ENCODE peak calls at places on chromosome 17, in ten cellular contexts. One of them, this sample, is unnamed.

GRCh38 chr17:17446666-17447155 is 30.1 kb upstream of the MED9 start:
- DNase-seq in PC-9: peak; percentile 50
- DNase-seq in Caco-2: no peak
- DNase-seq in activated effector memory CD4-positive, alpha-beta T cell treated with Interleukin-2 at 50 U/mL for 16 hours: no peak
- DNase-seq in posterior cingulate gyrus: no peak
- DNase-seq in cardiac fibroblast: no peak
- DNase-seq in activated naive CD8-positive, alpha-beta T cell treated with anti-CD3 and anti-CD28 coated beads for 36 hours: no peak
- DNase-seq in SIG-M5: no peak
- DNase-seq in colonic mucosa: no peak
- DNase-seq in stimulated activated CD4-positive, alpha-beta T cell treated with anti-CD3 and anti-CD28 coated beads, Interleukin-2, amount 100 ng/mL, for 48 hours: no peak
- DNase-seq in this sample: peak; percentile 69

GRCh38 chr17:59618894-59619312 is 792 bp upstream of the CLTC start:
- DNase-seq in activated naive CD8-positive, alpha-beta T cell treated with anti-CD3 and anti-CD28 coated beads for 36 hours: no peak
- DNase-seq in SIG-M5: no peak
- DNase-seq in colonic mucosa: peak; percentile 91
- DNase-seq in Caco-2: peak; percentile 91
- DNase-seq in PC-9: no peak
- DNase-seq in stimulated activated CD4-positive, alpha-beta T cell treated with anti-CD3 and anti-CD28 coated beads, Interleukin-2, amount 100 ng/mL, for 48 hours: no peak
- DNase-seq in cardiac fibroblast: peak; percentile 96
- DNase-seq in posterior cingulate gyrus: no peak
- DNase-seq in activated effector memory CD4-positive, alpha-beta T cell treated with Interleukin-2 at 50 U/mL for 16 hours: no peak
- DNase-seq in this sample: no peak

GRCh38 chr17:65198653-65199382 is 61.6 kb downstream of the RGS9 start:
- DNase-seq in SIG-M5: no peak
- DNase-seq in activated naive CD8-positive, alpha-beta T cell treated with anti-CD3 and anti-CD28 coated beads for 36 hours: no peak
- DNase-seq in cardiac fibroblast: peak; percentile 78
- DNase-seq in posterior cingulate gyrus: no peak
- DNase-seq in colonic mucosa: no peak
- DNase-seq in PC-9: peak; percentile 27
- DNase-seq in Caco-2: no peak
- DNase-seq in stimulated activated CD4-positive, alpha-beta T cell treated with anti-CD3 and anti-CD28 coated beads, Interleukin-2, amount 100 ng/mL, for 48 hours: no peak
- DNase-seq in activated effector memory CD4-positive, alpha-beta T cell treated with Interleukin-2 at 50 U/mL for 16 hours: no peak
- DNase-seq in this sample: peak; percentile 46

GRCh38 chr17:76726766-76727718 is at the start of gene METTL23:
- DNase-seq in SIG-M5: no peak
- DNase-seq in activated naive CD8-positive, alpha-beta T cell treated with anti-CD3 and anti-CD28 coated beads for 36 hours: peak; percentile 84
- DNase-seq in cardiac fibroblast: peak; percentile 85
- DNase-seq in Caco-2: peak; percentile 83
- DNase-seq in stimulated activated CD4-positive, alpha-beta T cell treated with anti-CD3 and anti-CD28 coated beads, Interleukin-2, amount 100 ng/mL, for 48 hours: peak; percentile 71
- DNase-seq in posterior cingulate gyrus: peak; percentile 65
- DNase-seq in PC-9: peak; percentile 70
- DNase-seq in colonic mucosa: peak; percentile 87
- DNase-seq in activated effector memory CD4-positive, alpha-beta T cell treated with Interleukin-2 at 50 U/mL for 16 hours: peak; percentile 75
- DNase-seq in this sample: peak; percentile 87

GRCh38 chr17:50662632-50663225 is 28.0 kb downstream of the ABCC3 start:
- DNase-seq in activated effector memory CD4-positive, alpha-beta T cell treated with Interleukin-2 at 50 U/mL for 16 hours: no peak
- DNase-seq in posterior cingulate gyrus: no peak
- DNase-seq in stimulated activated CD4-positive, alpha-beta T cell treated with anti-CD3 and anti-CD28 coated beads, Interleukin-2, amount 100 ng/mL, for 48 hours: no peak
- DNase-seq in colonic mucosa: no peak
- DNase-seq in activated naive CD8-positive, alpha-beta T cell treated with anti-CD3 and anti-CD28 coated beads for 36 hours: no peak
- DNase-seq in cardiac fibroblast: no peak
- DNase-seq in SIG-M5: no peak
- DNase-seq in Caco-2: no peak
- DNase-seq in PC-9: no peak
- DNase-seq in this sample: no peak

GRCh38 chr17:82933911-82934310 is 94.1 kb upstream of the ZNF750 start:
- DNase-seq in SIG-M5: no peak
- DNase-seq in cardiac fibroblast: no peak
- DNase-seq in stimulated activated CD4-positive, alpha-beta T cell treated with anti-CD3 and anti-CD28 coated beads, Interleukin-2, amount 100 ng/mL, for 48 hours: no peak
- DNase-seq in Caco-2: peak; percentile 35
- DNase-seq in colonic mucosa: no peak
- DNase-seq in activated naive CD8-positive, alpha-beta T cell treated with anti-CD3 and anti-CD28 coated beads for 36 hours: no peak
- DNase-seq in posterior cingulate gyrus: no peak
- DNase-seq in PC-9: no peak
- DNase-seq in activated effector memory CD4-positive, alpha-beta T cell treated with Interleukin-2 at 50 U/mL for 16 hours: no peak
- DNase-seq in this sample: no peak

GRCh38 chr17:731943-732787 is at the start of gene TLCD3A:
- DNase-seq in activated effector memory CD4-positive, alpha-beta T cell treated with Interleukin-2 at 50 U/mL for 16 hours: peak; percentile 27
- DNase-seq in posterior cingulate gyrus: peak; percentile 40
- DNase-seq in PC-9: peak; percentile 87
- DNase-seq in stimulated activated CD4-positive, alpha-beta T cell treated with anti-CD3 and anti-CD28 coated beads, Interleukin-2, amount 100 ng/mL, for 48 hours: peak; percentile 37
- DNase-seq in activated naive CD8-positive, alpha-beta T cell treated with anti-CD3 and anti-CD28 coated beads for 36 hours: peak; percentile 70
- DNase-seq in Caco-2: peak; percentile 59
- DNase-seq in cardiac fibroblast: peak; percentile 74
- DNase-seq in SIG-M5: no peak
- DNase-seq in colonic mucosa: peak; percentile 77
- DNase-seq in this sample: peak; percentile 78

GRCh38 chr17:79401704-79402075 is 209.2 kb downstream of the RBFOX3 start:
- DNase-seq in stimulated activated CD4-positive, alpha-beta T cell treated with anti-CD3 and anti-CD28 coated beads, Interleukin-2, amount 100 ng/mL, for 48 hours: no peak
- DNase-seq in PC-9: no peak
- DNase-seq in colonic mucosa: no peak
- DNase-seq in SIG-M5: no peak
- DNase-seq in activated effector memory CD4-positive, alpha-beta T cell treated with Interleukin-2 at 50 U/mL for 16 hours: no peak
- DNase-seq in cardiac fibroblast: no peak
- DNase-seq in posterior cingulate gyrus: no peak
- DNase-seq in Caco-2: no peak
- DNase-seq in activated naive CD8-positive, alpha-beta T cell treated with anti-CD3 and anti-CD28 coated beads for 36 hours: no peak
- DNase-seq in this sample: no peak

GRCh38 chr17:77616243-77616731 is 342.2 kb upstream of the TNRC6C start:
- DNase-seq in PC-9: no peak
- DNase-seq in posterior cingulate gyrus: no peak
- DNase-seq in activated effector memory CD4-positive, alpha-beta T cell treated with Interleukin-2 at 50 U/mL for 16 hours: no peak
- DNase-seq in Caco-2: peak; percentile 7
- DNase-seq in SIG-M5: no peak
- DNase-seq in cardiac fibroblast: no peak
- DNase-seq in activated naive CD8-positive, alpha-beta T cell treated with anti-CD3 and anti-CD28 coated beads for 36 hours: no peak
- DNase-seq in stimulated activated CD4-positive, alpha-beta T cell treated with anti-CD3 and anti-CD28 coated beads, Interleukin-2, amount 100 ng/mL, for 48 hours: no peak
- DNase-seq in colonic mucosa: no peak
- DNase-seq in this sample: peak; percentile 26

GRCh38 chr17:29927546-29927945 is 2.5 kb downstream of the SSH2 start:
- DNase-seq in PC-9: no peak
- DNase-seq in cardiac fibroblast: peak; percentile 43
- DNase-seq in posterior cingulate gyrus: no peak
- DNase-seq in SIG-M5: no peak
- DNase-seq in activated effector memory CD4-positive, alpha-beta T cell treated with Interleukin-2 at 50 U/mL for 16 hours: no peak
- DNase-seq in Caco-2: no peak
- DNase-seq in colonic mucosa: no peak
- DNase-seq in stimulated activated CD4-positive, alpha-beta T cell treated with anti-CD3 and anti-CD28 coated beads, Interleukin-2, amount 100 ng/mL, for 48 hours: no peak
- DNase-seq in activated naive CD8-positive, alpha-beta T cell treated with anti-CD3 and anti-CD28 coated beads for 36 hours: no peak
- DNase-seq in this sample: no peak

GRCh38 chr17:79631640-79632431 is 21.0 kb upstream of the RBFOX3 start:
- DNase-seq in SIG-M5: no peak
- DNase-seq in stimulated activated CD4-positive, alpha-beta T cell treated with anti-CD3 and anti-CD28 coated beads, Interleukin-2, amount 100 ng/mL, for 48 hours: no peak
- DNase-seq in activated naive CD8-positive, alpha-beta T cell treated with anti-CD3 and anti-CD28 coated beads for 36 hours: no peak
- DNase-seq in colonic mucosa: no peak
- DNase-seq in cardiac fibroblast: no peak
- DNase-seq in PC-9: no peak
- DNase-seq in posterior cingulate gyrus: peak; percentile 4
- DNase-seq in activated effector memory CD4-positive, alpha-beta T cell treated with Interleukin-2 at 50 U/mL for 16 hours: no peak
- DNase-seq in Caco-2: no peak
- DNase-seq in this sample: no peak

GRCh38 chr17:17781591-17782424 is 55.0 kb downstream of the SREBF1 start:
- DNase-seq in cardiac fibroblast: peak; percentile 65
- DNase-seq in SIG-M5: no peak
- DNase-seq in stimulated activated CD4-positive, alpha-beta T cell treated with anti-CD3 and anti-CD28 coated beads, Interleukin-2, amount 100 ng/mL, for 48 hours: no peak
- DNase-seq in posterior cingulate gyrus: peak; percentile 75
- DNase-seq in colonic mucosa: peak; percentile 70
- DNase-seq in PC-9: peak; percentile 63
- DNase-seq in activated naive CD8-positive, alpha-beta T cell treated with anti-CD3 and anti-CD28 coated beads for 36 hours: peak; percentile 44
- DNase-seq in activated effector memory CD4-positive, alpha-beta T cell treated with Interleukin-2 at 50 U/mL for 16 hours: peak; percentile 1
- DNase-seq in Caco-2: peak; percentile 57
- DNase-seq in this sample: peak; percentile 74

GRCh38 chr17:65987988-65988387 is 203.9 kb downstream of the CEP112 start:
- DNase-seq in stimulated activated CD4-positive, alpha-beta T cell treated with anti-CD3 and anti-CD28 coated beads, Interleukin-2, amount 100 ng/mL, for 48 hours: no peak
- DNase-seq in Caco-2: no peak
- DNase-seq in colonic mucosa: peak; percentile 49
- DNase-seq in posterior cingulate gyrus: no peak
- DNase-seq in PC-9: peak; percentile 8
- DNase-seq in activated naive CD8-positive, alpha-beta T cell treated with anti-CD3 and anti-CD28 coated beads for 36 hours: no peak
- DNase-seq in SIG-M5: no peak
- DNase-seq in activated effector memory CD4-positive, alpha-beta T cell treated with Interleukin-2 at 50 U/mL for 16 hours: no peak
- DNase-seq in cardiac fibroblast: peak; percentile 44
- DNase-seq in this sample: peak; percentile 35

This sample was measured in Daoy.